ENCODE peak calls at places on chromosomes 11 and 22, in six cellular contexts. F, N, W, C, R and U are unnamed samples. For H3K27me3, the result is how much of the 10 kb centered on the place peaks cover.

GRCh38 chr11:78828582-78829520 is 254.2 kb upstream of the NARS2 start:
- DNase-seq in F (no peak), N (no peak), W (no peak), C (no peak), R (no peak), U (no peak)

GRCh38 chr11:76250520-76251222 is 44.4 kb upstream of the WNT11 start:
- DNase-seq in F (no peak), C (no peak), R (no peak), W (no peak), N (no peak), U (no peak)

GRCh38 chr11:128884703-128885338 is 6.3 kb upstream of the KCNJ5 start:
- DNase-seq in F (no peak), C (peak), W (peak), R (peak), N (peak), U (peak)

GRCh38 chr22:42132457-42132856 is 1.8 kb upstream of the CYP2D6 start:
- DNase-seq in F (no peak), N (no peak), R (no peak), C (no peak), W (no peak), U (no peak)

GRCh38 chr11:79441159-79441875 is 487 bp upstream of the TENM4 start:
- DNase-seq in C (no peak), W (no peak), F (no peak), R (no peak), N (peak), U (no peak)

GRCh38 chr11:128563308-128563707 is 24.1 kb downstream of the ETS1 start:
- DNase-seq in N (no peak), F (no peak), R (no peak), W (no peak), C (no peak), U (no peak)

GRCh38 chr11:83002522-83002921 is 69.2 kb downstream of the RAB30 start:
- DNase-seq in W (no peak), C (no peak), N (no peak), R (no peak), F (no peak), U (no peak)

GRCh38 chr11:82867495-82868082 is 32.6 kb downstream of the PRCP start:
- DNase-seq in N (peak), R (peak), C (peak), F (peak), W (peak), U (peak)

GRCh38 chr11:12868315-12869073 is 140.6 kb upstream of the RASSF10 start:
- DNase-seq in C (no peak), W (no peak), F (no peak), N (no peak), R (no peak), U (no peak)

GRCh38 chr22:20952544-20953341 is 14.3 kb upstream of the AIFM3 start:
- DNase-seq in W (no peak), R (no peak), F (no peak), C (no peak), N (no peak), U (no peak)

GRCh38 chr11:7604331-7604973 is 68.8 kb downstream of the CYB5R2 start:
- DNase-seq in W (no peak), F (no peak), R (no peak), C (peak), N (no peak), U (no peak)

GRCh38 chr11:66192181-66192888 is 76.1 kb upstream of the RAB1B start:
- DNase-seq in R (no peak), F (no peak), W (no peak), N (no peak), C (no peak), U (no peak)

GRCh38 chr11:12888525-12889158 is 120.5 kb upstream of the RASSF10 start:
- DNase-seq in C (peak), F (peak), W (peak), R (peak), N (peak), U (peak)

GRCh38 chr11:130533113-130533803 is 84.8 kb downstream of the ADAMTS15 start:
- DNase-seq in W (no peak), R (no peak), F (no peak), C (no peak), N (no peak), U (peak)

GRCh38 chr22:39471421-39472141 is 14.8 kb downstream of the MGAT3 start:
- DNase-seq in W (no peak), N (peak), R (no peak), C (peak), F (no peak), U (peak)

GRCh38 chr11:60868682-60869450 is 1.5 kb downstream of the ZP1 start:
- DNase-seq in R (peak), N (no peak), W (no peak), C (no peak), F (peak), U (no peak)

GRCh38 chr11:33931032-33931431 is 39.2 kb upstream of the LMO2 start:
- DNase-seq in C (no peak), F (no peak), R (no peak), N (no peak), W (no peak), U (no peak)

GRCh38 chr22:42930810-42931420 is 73.8 kb upstream of the ARFGAP3 start:
- DNase-seq in W (peak), R (no peak), F (no peak), C (no peak), N (no peak), U (no peak)

GRCh38 chr22:25362215-25362882 is 142.9 kb downstream of the CRYBB2 start:
- DNase-seq in C (peak), R (peak), N (peak), F (peak), W (peak), U (peak)

GRCh38 chr22:47653921-47654320 is 891.5 kb downstream of the TBC1D22A start:
- DNase-seq in F (no peak), W (no peak), C (no peak), R (no peak), N (no peak), U (no peak)

GRCh38 chr11:60951909-60952741 is at the start of gene SLC15A3:
- DNase-seq in F (peak), C (peak), W (no peak), N (peak), R (no peak), U (no peak)

GRCh38 chr11:124837491-124837856 is 27.8 kb upstream of the ROBO3 start:
- DNase-seq in F (no peak), N (peak), W (no peak), C (peak), R (no peak), U (peak)

GRCh38 chr11:107916671-107917241 is 11.5 kb upstream of the RAB39A start:
- DNase-seq in R (no peak), C (no peak), W (no peak), N (peak), F (no peak), U (peak)

GRCh38 chr11:71433648-71434450 is 14.3 kb downstream of the DHCR7 start:
- DNase-seq in C (no peak), F (no peak), W (no peak), R (no peak), N (no peak), U (no peak)

GRCh38 chr11:16610213-16610737 is 128.2 kb upstream of the C11orf58 start:
- DNase-seq in W (no peak), C (no peak), R (no peak), F (no peak), N (peak), U (no peak)

GRCh38 chr22:45308624-45309421 is 911 bp upstream of the FAM118A start:
- DNase-seq in N (peak), W (peak), R (no peak), C (no peak), F (no peak), U (no peak)

GRCh38 chr11:20303451-20303965 is 60.0 kb upstream of the HTATIP2 start:
- DNase-seq in R (no peak), C (no peak), N (peak), W (no peak), F (no peak), U (no peak)
- H3K27me3 ChIP-seq in R (under half), C (under half), N (under half), W (under half), F (under half), U (under half)

GRCh38 chr22:49623176-49623575 is 204.5 kb downstream of the BRD1 start:
- DNase-seq in W (no peak), F (no peak), N (no peak), C (no peak), R (no peak), U (no peak)

GRCh38 chr22:49622241-49623105 is 205.2 kb downstream of the BRD1 start:
- DNase-seq in W (no peak), C (no peak), N (no peak), R (no peak), F (peak), U (no peak)

GRCh38 chr22:49621601-49622210 is 206.0 kb downstream of the BRD1 start:
- DNase-seq in R (peak), N (no peak), F (peak), C (no peak), W (no peak), U (no peak)

GRCh38 chr22:49624421-49625177 is 203.1 kb downstream of the BRD1 start:
- DNase-seq in F (no peak), N (no peak), W (no peak), C (no peak), R (no peak), U (no peak)

DNA sequence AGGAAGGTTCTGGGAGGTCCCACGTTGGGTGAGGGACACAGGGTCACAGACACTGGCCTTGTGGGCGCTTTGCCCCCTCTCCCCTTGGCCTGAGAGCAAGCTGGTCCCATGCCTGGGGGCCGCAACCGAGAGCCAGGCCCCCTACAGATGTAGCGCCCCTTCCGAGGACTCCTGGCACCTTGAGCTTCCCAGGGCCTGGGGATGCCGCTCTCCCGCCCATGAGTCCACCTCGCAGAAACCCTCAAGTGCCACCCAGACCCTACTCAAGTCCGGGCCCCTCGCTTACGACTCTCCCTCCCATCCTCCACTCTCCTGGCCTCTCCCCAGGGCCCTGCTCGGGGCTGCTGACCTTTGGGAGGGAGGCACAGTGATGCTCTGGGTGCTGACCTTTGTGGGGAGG is 204.0 kb downstream of the BRD1 start:
- DNase-seq in W (peak), F (no peak), R (no peak), N (no peak), C (no peak), U (no peak)
- H3K27me3 ChIP-seq in W (under half), F (under half), R (under half), N (under half), C (under half), U (under half)

DNA sequence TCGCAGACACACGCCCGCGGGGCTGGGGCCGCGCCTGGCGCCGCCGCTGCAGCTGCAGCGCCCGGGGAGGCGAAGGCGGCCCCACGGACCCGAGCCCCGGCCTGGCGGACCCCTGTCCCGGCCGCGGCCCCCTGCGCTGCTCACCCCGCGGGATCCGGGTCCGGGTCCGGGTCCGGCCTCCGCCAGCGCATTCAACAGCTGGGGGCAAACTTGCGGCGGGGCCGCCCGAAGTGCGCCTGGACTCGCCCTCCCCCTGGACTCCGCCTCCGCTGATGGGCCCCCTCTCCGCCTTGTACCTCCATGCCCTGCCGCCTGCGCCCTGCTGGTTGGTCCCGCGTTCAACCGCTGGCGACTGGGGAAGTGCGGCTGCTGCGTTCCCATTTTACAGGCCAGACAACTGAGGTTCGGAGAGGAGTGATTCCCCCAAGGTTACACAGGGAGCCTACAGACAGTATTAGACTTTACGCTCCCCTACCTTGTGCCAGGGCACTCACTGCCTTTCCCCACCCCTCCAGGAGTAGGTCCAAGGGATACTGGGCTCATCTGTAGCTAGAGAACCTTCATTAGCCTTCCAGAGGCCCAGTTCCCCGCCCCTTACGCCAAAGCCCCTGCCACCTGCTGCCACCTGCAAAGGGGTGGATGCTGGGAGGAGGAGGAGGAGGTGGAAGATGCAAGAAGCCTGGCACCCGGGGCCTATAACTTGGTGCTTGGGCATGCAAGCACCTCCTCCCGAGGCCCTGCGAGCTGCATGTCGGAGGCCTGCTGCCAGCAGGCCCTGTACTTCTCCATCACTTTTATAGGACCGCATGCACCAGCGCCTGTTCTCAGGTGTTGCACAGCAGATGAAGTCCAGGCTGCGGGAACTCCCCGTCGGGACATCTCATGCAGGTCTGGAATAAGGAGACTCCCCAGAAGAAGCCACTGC is 694 bp upstream of the ELFN2 start:
- DNase-seq in W (no peak), R (no peak), F (no peak), N (peak), C (no peak), U (no peak)
- H3K27me3 ChIP-seq in W (under half), R (under half), F (under half), N (half or more), C (under half), U (under half)

GRCh38 chr11:123408619-123409455 is 21.2 kb upstream of the GRAMD1B start:
- DNase-seq in C (no peak), N (no peak), W (no peak), F (no peak), R (no peak), U (no peak)
- H3K27me3 ChIP-seq in C (under half), N (under half), W (under half), F (under half), R (under half), U (under half)

GRCh38 chr11:44718612-44719390 is 8.0 kb upstream of the TSPAN18 start:
- DNase-seq in N (no peak), F (no peak), R (no peak), W (no peak), C (no peak), U (no peak)
- H3K27me3 ChIP-seq in N (under half), F (under half), R (under half), W (under half), C (under half), U (under half)

DNA sequence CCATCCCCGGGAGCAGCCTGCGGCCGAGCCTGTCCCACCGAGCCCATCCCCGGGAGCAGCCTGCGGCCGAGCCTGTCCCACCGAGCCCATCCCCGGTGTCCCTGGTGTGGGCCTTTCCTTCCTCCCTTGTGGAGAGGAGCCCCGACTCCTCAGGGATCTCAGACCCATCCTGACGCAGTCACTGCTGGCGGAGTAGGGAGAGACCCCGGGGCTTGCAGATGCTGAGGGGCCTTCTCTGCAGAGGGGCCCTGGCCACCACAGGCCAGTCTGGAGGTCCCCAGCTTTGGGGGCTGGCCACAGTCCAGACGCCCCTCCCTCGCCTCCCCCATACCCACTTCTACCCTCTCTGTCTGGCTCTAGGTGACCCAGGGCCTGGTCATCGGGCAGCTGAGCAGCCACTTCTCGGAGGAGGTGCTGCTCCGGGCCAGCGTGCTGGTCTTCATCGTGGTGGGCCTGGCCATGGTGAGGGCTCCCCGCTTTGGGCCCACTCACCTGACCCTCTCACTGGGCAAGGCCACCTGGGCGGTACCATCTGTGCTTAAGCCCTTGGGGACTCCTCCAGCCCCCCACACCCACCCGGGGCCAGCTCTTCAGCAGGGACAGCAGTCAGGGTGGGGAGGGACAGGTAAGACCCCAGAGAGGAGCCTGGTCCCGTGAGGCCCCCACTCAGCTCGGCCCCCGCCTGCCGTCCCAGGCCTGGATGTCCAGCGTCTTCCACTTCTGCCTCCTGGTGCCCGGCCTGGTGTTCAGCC is 7.3 kb downstream of the PHLDA2 start:
- DNase-seq in N (no peak), R (no peak), W (peak), C (no peak), F (no peak), U (no peak)
- H3K27me3 ChIP-seq in N (under half), R (under half), W (under half), C (under half), F (under half), U (under half)